ENCODE peak calls at places on chromosomes 4 and X, in seven cellular contexts. L is Panc1, I is adrenal gland, O is GM12878, E is MG63, H is tibial nerve, S is K562. F is an unnamed sample.

GRCh38 chr4:26228883-26229282 is 91.9 kb upstream of the RBPJ start:
- DNase-seq in O (no peak), E (no peak), S (no peak), I (no peak), H (no peak), L (no peak), F (no peak)

GRCh38 chr4:40046311-40046980 is 10.2 kb upstream of the N4BP2 start:
- DNase-seq in S (no peak), I (no peak), E (peak), H (peak), L (no peak), O (no peak), F (peak)

GRCh38 chr4:123304151-123305021 is 92.2 kb upstream of the SPRY1 start:
- DNase-seq in S (no peak), I (no peak), E (no peak), L (no peak), O (no peak), H (no peak), F (no peak)

GRCh38 chr4:108135549-108136209 is 33.1 kb downstream of the LEF1 start:
- DNase-seq in O (no peak), E (no peak), L (no peak), H (no peak), S (peak), I (no peak), F (no peak)

GRCh38 chr4:105976913-105977312 is 81.6 kb downstream of the NPNT start:
- DNase-seq in I (no peak), O (no peak), H (no peak), E (no peak), S (no peak), L (no peak), F (no peak)

GRCh38 chr4:33072340-33073089 is 2352.3 kb downstream of the PCDH7 start:
- DNase-seq in S (no peak), E (no peak), O (no peak), I (no peak), L (no peak), H (no peak), F (no peak)

GRCh38 chr4:32672369-32672768 is 1952.2 kb downstream of the PCDH7 start:
- DNase-seq in I (no peak), E (no peak), L (no peak), O (no peak), S (no peak), H (no peak), F (no peak)

GRCh38 chr4:168511780-168512467 is 15.1 kb downstream of the PALLD start:
- DNase-seq in E (no peak), L (no peak), I (no peak), H (no peak), O (no peak), S (no peak), F (no peak)

GRCh38 chrX:29535212-29536162 is 679.9 kb upstream of the MAGEB2 start:
- DNase-seq in I (no peak), H (no peak), O (no peak), E (no peak), S (no peak), L (no peak), F (peak)

GRCh38 chr4:4867745-4868505 is 8.5 kb downstream of the MSX1 start:
- DNase-seq in H (no peak), S (no peak), I (no peak), L (no peak), E (no peak), O (no peak), F (no peak)

GRCh38 chr4:40613456-40613855 is 16.2 kb downstream of the RBM47 start:
- DNase-seq in L (no peak), H (no peak), S (no peak), E (no peak), O (no peak), I (no peak), F (no peak)

GRCh38 chr4:84632092-84632491 is 49.2 kb downstream of the CDS1 start:
- DNase-seq in O (no peak), E (peak), H (no peak), L (no peak), S (no peak), I (no peak), F (no peak)

GRCh38 chr4:184899261-184900134 is 73.7 kb upstream of the ACSL1 start:
- DNase-seq in L (no peak), E (peak), S (no peak), O (no peak), H (no peak), I (peak), F (no peak)

GRCh38 chrX:131745942-131746489 is 202.1 kb downstream of the OR13H1 start:
- DNase-seq in I (no peak), L (no peak), S (no peak), E (no peak), H (no peak), O (peak), F (no peak)

GRCh38 chrX:11667286-11667685 is 1.6 kb upstream of the ARHGAP6 start:
- DNase-seq in H (no peak), I (no peak), S (no peak), O (peak), L (no peak), E (no peak), F (no peak)

GRCh38 chr4:136713140-136713539 is 819.2 kb downstream of the PCDH18 start:
- DNase-seq in H (no peak), E (peak), O (no peak), I (no peak), L (no peak), S (no peak), F (no peak)

GRCh38 chr4:33709247-33709646 is 2535.1 kb downstream of the ARAP2 start:
- DNase-seq in O (no peak), L (no peak), S (no peak), E (peak), H (no peak), I (no peak), F (no peak)

GRCh38 chr4:83490876-83491450 is 6.1 kb upstream of the ABRAXAS1 start:
- DNase-seq in S (peak), O (no peak), H (no peak), E (no peak), L (peak), I (no peak), F (peak)

GRCh38 chr4:153610623-153611376 is 73.3 kb upstream of the TLR2 start:
- DNase-seq in O (no peak), S (no peak), E (no peak), H (no peak), I (no peak), L (no peak), F (no peak)

GRCh38 chrX:74925210-74926088 is at the start of gene NEXMIF:
- DNase-seq in H (no peak), O (no peak), S (no peak), E (peak), I (peak), L (no peak), F (no peak)

GRCh38 chrX:9207142-9207541 is 173.2 kb upstream of the FAM9B start:
- DNase-seq in I (peak), H (no peak), E (peak), L (no peak), S (no peak), O (no peak), F (no peak)

GRCh38 chr4:86640469-86640868 is 46.4 kb downstream of the PTPN13 start:
- DNase-seq in E (no peak), L (no peak), I (no peak), O (no peak), H (no peak), S (no peak), F (no peak)

GRCh38 chr4:118730683-118731082 is 45.5 kb downstream of the METTL14 start:
- DNase-seq in H (no peak), S (no peak), E (no peak), L (no peak), O (no peak), I (no peak), F (no peak)

GRCh38 chr4:15718959-15719358 is 16.1 kb downstream of the BST1 start:
- DNase-seq in I (no peak), L (no peak), S (no peak), E (no peak), H (no peak), O (no peak), F (no peak)

GRCh38 chrX:33188881-33189280 is 22.5 kb downstream of the DMD start:
- DNase-seq in L (no peak), E (no peak), H (no peak), S (no peak), O (no peak), I (no peak), F (no peak)

GRCh38 chr4:957231-957580 is 16.2 kb downstream of the DGKQ start:
- DNase-seq in S (no peak), O (no peak), E (no peak), I (no peak), H (no peak), L (no peak), F (no peak)

GRCh38 chrX:39336709-39337294 is 535.5 kb downstream of the MID1IP1 start:
- DNase-seq in E (peak), S (no peak), L (no peak), O (peak), H (peak), I (peak), F (peak)

GRCh38 chr4:8702020-8702495 is 109.5 kb downstream of the CPZ start:
- DNase-seq in S (no peak), E (no peak), I (peak), O (no peak), H (no peak), L (no peak), F (no peak)

GRCh38 chrX:28609917-28610613 is 22.8 kb downstream of the IL1RAPL1 start:
- DNase-seq in I (no peak), O (no peak), E (peak), H (no peak), S (no peak), L (no peak), F (no peak)

GRCh38 chr4:48813984-48814383 is 16.9 kb upstream of the OCIAD1 start:
- DNase-seq in E (no peak), I (no peak), O (no peak), H (no peak), L (no peak), S (no peak), F (no peak)

GRCh38 chrX:31057691-31058090 is 14.2 kb downstream of the FTHL17 start:
- DNase-seq in S (no peak), H (no peak), L (no peak), I (no peak), E (no peak), O (no peak), F (no peak)

GRCh38 chr4:144562019-144562740 is 83.8 kb upstream of the HHIP start:
- DNase-seq in O (no peak), H (no peak), I (no peak), L (no peak), S (no peak), E (no peak), F (no peak)

GRCh38 chr4:1375051-1375721 is 28.2 kb downstream of the UVSSA start:
- DNase-seq in O (no peak), L (no peak), E (no peak), H (no peak), I (no peak), S (no peak), F (no peak)

GRCh38 chr4:39936565-39937418 is 40.9 kb downstream of the PDS5A start:
- DNase-seq in L (no peak), H (no peak), O (no peak), S (no peak), I (no peak), E (no peak), F (no peak)

GRCh38 chr4:95779447-95779846 is 60.4 kb upstream of the PDHA2 start:
- DNase-seq in S (no peak), I (no peak), H (no peak), O (no peak), L (no peak), E (no peak), F (no peak)

DNA sequence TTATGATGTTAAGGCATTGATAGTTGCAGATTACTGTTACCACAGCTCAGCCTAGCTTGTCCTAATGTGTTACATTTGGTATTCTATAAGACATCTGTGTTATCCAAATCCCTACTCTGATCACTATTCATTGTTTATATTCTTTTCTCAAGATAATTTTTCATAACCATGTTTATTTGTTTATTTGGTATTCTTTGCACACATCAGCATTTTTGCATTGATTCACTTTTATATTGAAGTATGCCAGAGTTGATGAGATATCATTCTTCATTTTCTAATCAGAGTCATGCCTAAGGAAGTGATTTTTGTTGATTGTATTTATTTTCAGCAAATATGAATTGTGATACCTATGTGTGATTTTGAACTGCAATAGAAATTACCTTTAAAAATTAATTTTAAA is 61.2 kb upstream of the PDHA2 start:
- DNase-seq in L (no peak), E (no peak), I (no peak), O (no peak), H (no peak), S (no peak), F (no peak)
- H3K4me3 ChIP-seq in L (no peak), E (no peak), I (no peak), O (no peak), H (no peak), S (no peak), F (no peak)

GRCh38 chrX:100659431-100660137 is 15.6 kb downstream of the SRPX2 start:
- DNase-seq in O (no peak), L (no peak), H (no peak), I (no peak), E (no peak), S (no peak), F (no peak)
- H3K4me3 ChIP-seq in O (no peak), L (no peak), H (no peak), I (no peak), E (no peak), S (no peak), F (no peak)

GRCh38 chrX:2831471-2832228 is 2.9 kb downstream of the GYG2 start:
- DNase-seq in L (no peak), I (no peak), S (no peak), E (no peak), O (no peak), H (no peak), F (no peak)

GRCh38 chrX:2828404-2829065 is at the start of gene GYG2:
- DNase-seq in I (no peak), L (no peak), S (peak), E (peak), O (no peak), H (no peak), F (peak)

GRCh38 chrX:2829469-2830246 is 928 bp downstream of the GYG2 start:
- DNase-seq in O (no peak), H (no peak), S (no peak), I (no peak), E (no peak), L (no peak), F (no peak)

GRCh38 chrX:2824886-2825285 is 3.8 kb upstream of the GYG2 start:
- DNase-seq in O (no peak), E (no peak), I (no peak), H (no peak), L (no peak), S (no peak), F (no peak)

DNA sequence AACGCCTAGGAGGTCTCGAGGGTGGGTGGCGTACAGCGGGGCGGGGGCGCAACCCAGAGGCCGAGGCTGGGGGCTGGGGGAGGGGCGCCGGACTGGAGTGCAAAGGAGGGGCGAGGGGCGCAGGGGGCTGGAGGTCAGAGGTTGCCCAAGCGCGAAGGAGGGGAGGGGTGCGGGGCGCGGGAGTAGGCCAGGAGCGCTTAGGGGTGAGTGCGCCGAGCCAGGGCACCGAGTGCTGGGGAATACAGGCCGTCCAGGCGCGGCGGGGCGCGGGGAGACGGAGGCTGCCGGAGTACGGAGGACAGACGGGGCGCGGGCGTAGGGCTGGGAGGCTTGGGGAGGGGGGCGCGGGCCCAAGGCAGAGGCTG is 318 bp downstream of the GYG2 start:
- DNase-seq in E (no peak), O (no peak), L (no peak), S (peak), H (no peak), I (no peak), F (no peak)
- H3K4me3 ChIP-seq in E (peak), O (no peak), L (no peak), S (peak), H (peak), I (no peak), F (peak)

DNA sequence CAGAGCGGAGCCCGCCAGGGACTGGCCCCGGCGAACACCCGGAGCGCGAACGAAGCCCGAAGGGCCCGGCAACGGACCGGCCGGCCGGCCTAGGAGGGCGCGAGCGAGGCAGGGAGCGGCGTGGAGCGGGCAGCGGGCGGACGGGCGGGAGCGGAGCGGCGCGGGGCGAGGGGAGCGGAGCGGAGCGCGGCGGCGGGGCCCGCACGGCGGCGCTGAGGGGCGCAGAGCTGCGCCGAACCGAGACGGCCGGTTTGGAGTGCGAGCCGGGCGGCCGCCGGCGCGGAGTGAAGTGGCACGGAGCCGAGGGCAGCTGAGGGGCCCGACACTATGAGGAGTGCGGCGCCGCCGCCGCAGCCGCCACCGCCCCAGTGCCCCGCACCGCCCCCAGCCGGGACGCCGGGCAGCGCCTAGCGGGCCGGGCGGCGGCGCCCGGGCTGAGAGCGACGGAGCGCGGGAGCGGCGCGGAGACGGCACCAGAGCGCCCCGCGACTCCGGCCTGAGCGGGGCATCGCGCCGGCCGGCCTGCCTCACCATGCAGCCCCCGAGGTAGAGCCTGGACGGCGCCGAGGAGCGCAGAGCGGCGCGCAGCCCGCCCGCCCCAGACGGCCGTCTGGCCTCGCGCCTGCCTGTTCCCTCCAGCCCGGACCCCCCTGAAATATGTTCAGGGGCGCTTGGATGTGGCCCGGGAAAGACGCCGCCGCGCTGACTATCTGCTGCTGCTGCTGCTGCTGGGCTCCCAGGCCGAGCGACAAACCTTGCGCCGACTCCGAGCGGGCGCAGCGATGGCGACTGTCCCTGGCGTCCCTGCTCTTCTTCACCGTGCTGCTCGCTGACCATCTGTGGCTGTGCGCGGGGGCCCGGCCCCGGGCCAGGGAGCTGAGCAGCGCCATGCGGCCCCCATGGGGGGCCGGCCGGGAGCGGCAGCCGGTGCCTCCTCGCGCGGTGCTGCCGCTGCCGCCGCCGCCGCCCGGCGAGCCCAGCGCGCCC is 793 bp downstream of the NALF2 start:
- DNase-seq in H (no peak), I (no peak), S (no peak), O (no peak), E (no peak), L (no peak), F (no peak)
- H3K4me3 ChIP-seq in H (peak), I (no peak), S (no peak), O (no peak), E (peak), L (peak), F (no peak)

GRCh38 chr4:56391270-56391669 is 4.0 kb upstream of the AASDH start:
- DNase-seq in I (no peak), S (no peak), O (no peak), H (no peak), E (no peak), L (no peak), F (no peak)

GRCh38 chr4:56388311-56388710 is 1.0 kb upstream of the AASDH start:
- DNase-seq in H (no peak), I (no peak), O (no peak), S (no peak), L (no peak), E (no peak), F (no peak)

GRCh38 chr4:56386091-56386490 is 1.2 kb downstream of the AASDH start:
- DNase-seq in O (no peak), L (no peak), I (no peak), S (no peak), H (no peak), E (no peak), F (no peak)

GRCh38 chr4:56387023-56388001 is at the start of gene AASDH:
- DNase-seq in H (peak), I (peak), S (peak), E (peak), L (peak), O (peak), F (peak)

DNA sequence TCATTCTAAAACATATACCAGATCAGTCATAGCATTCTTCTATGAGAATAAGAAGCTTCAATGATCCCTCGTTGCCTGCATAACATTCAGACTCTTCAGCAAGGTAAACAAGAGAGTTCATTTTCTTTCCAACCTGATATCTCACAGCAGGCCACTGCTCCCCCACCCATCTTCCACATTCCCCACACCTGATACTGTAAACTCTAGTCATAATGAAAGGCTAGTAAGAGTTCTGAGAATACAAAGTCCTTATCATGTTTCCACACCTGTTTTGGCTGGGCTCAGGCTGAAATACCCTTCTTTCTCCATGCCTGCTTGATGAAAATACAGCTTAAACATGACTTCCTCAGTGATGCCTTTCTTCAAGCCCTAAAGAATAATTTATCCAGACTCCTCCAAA is 2.3 kb upstream of the AASDH start:
- DNase-seq in E (no peak), I (no peak), O (no peak), S (peak), L (no peak), H (no peak), F (no peak)
- H3K4me3 ChIP-seq in E (no peak), I (no peak), O (no peak), S (peak), L (no peak), H (no peak), F (no peak)

GRCh38 chrX:106802388-106803275 is at the start of gene TBC1D8B:
- DNase-seq in L (peak), O (peak), S (peak), I (peak), H (peak), E (peak), F (peak)

GRCh38 chrX:106802063-106802387 is 448 bp upstream of the TBC1D8B start:
- DNase-seq in I (no peak), L (peak), O (no peak), E (no peak), H (no peak), S (no peak), F (no peak)
- H3K4me3 ChIP-seq in I (no peak), L (peak), O (peak), E (peak), H (peak), S (peak), F (peak)

DNA sequence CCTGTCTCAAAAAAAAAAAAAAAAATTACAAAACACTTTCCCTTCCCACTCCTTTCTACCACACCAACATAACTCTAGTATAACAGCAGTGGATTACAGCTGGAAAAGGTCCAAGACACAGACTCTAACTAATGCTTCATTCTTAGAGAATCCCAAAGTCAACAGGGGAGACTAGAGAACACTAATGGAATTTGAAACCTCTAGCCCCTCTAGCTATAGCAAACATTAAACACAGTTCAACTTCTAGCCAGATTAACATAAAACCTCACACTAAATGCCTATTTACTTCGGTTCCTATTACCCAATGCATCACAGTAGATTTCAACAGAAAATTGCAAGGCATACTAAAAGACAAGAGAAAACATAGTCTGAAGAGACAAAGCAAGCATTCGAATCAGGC is 10.5 kb upstream of the DHX15 start:
- DNase-seq in S (no peak), H (no peak), L (no peak), O (no peak), E (no peak), I (no peak), F (no peak)
- H3K4me3 ChIP-seq in S (no peak), H (no peak), L (no peak), O (no peak), E (no peak), I (no peak), F (no peak)

F was measured in SJSA1.